ENCODE peak calls at places on chromosome X, in five cellular contexts. A is tibial nerve, F is brain microvascular endothelial cell, S is lower lobe of right lung, N is cardiac muscle cell. G is an unnamed sample.

GRCh38 chrX:132092439-132093065 is 35.3 kb downstream of the FRMD7 start:
- DNase-seq in N (peak), A (peak), S (peak), F (peak), G (peak)

GRCh38 chrX:100928660-100929613 is at the start of gene XKRX:
- DNase-seq in F (no peak), A (no peak), N (peak), S (peak), G (no peak)

GRCh38 chrX:47218920-47219815 is 687 bp downstream of the CDK16 start:
- DNase-seq in S (peak), F (no peak), A (no peak), N (peak), G (no peak)

GRCh38 chrX:134737721-134738369 is 79.6 kb upstream of the PLAC1 start:
- DNase-seq in S (no peak), F (no peak), A (no peak), N (no peak), G (no peak)

GRCh38 chrX:96436105-96436504 is 248.5 kb upstream of the DIAPH2 start:
- DNase-seq in S (no peak), N (no peak), A (no peak), F (peak), G (peak)

GRCh38 chrX:65601530-65602281 is 65.7 kb upstream of the MSN start:
- DNase-seq in S (peak), F (peak), A (peak), N (no peak), G (peak)

GRCh38 chrX:47078129-47079043 is at the start of gene RGN:
- DNase-seq in A (no peak), F (no peak), N (peak), S (no peak), G (no peak)

GRCh38 chrX:149825424-149825823 is 43.7 kb downstream of the MAGEA9 start:
- DNase-seq in A (no peak), F (peak), N (peak), S (no peak), G (no peak)

GRCh38 chrX:108558217-108558616 is 118.6 kb downstream of the COL4A5 start:
- DNase-seq in A (no peak), N (no peak), F (no peak), S (no peak), G (no peak)

GRCh38 chrX:133412246-133412645 is 3.0 kb downstream of the GPC4 start:
- DNase-seq in N (no peak), S (no peak), A (no peak), F (peak), G (no peak)

GRCh38 chrX:5113128-5113527 is 1115.5 kb downstream of the NLGN4X start:
- DNase-seq in S (no peak), F (no peak), A (no peak), N (peak), G (no peak)

GRCh38 chrX:81215685-81216084 is 13.8 kb downstream of the SH3BGRL start:
- DNase-seq in A (no peak), N (no peak), F (no peak), S (no peak), G (no peak)

GRCh38 chrX:67544871-67545771 is 1.3 kb downstream of the AR start:
- DNase-seq in S (peak), A (no peak), N (no peak), F (peak), G (no peak)

GRCh38 chrX:9611436-9612145 is 146.7 kb downstream of the TBL1X start:
- DNase-seq in F (no peak), A (no peak), S (no peak), N (no peak), G (no peak)

GRCh38 chrX:129650821-129651510 is 3.8 kb downstream of the APLN start:
- DNase-seq in A (no peak), F (no peak), N (no peak), S (no peak), G (no peak)

GRCh38 chrX:103889216-103889615 is 57.2 kb upstream of the RAB9B start:
- DNase-seq in N (no peak), S (no peak), A (no peak), F (no peak), G (no peak)

GRCh38 chrX:131917588-131917987 is 105.5 kb upstream of the STK26 start:
- DNase-seq in S (no peak), A (no peak), F (no peak), N (no peak), G (no peak)

GRCh38 chrX:134803551-134804183 is 145.4 kb upstream of the PLAC1 start:
- DNase-seq in F (no peak), A (no peak), N (no peak), S (no peak), G (no peak)

GRCh38 chrX:150366951-150367545 is 3.9 kb downstream of the MAMLD1 start:
- DNase-seq in S (no peak), N (no peak), A (no peak), F (peak), G (no peak)

GRCh38 chrX:108264376-108264775 is 172.8 kb downstream of the ATG4A start:
- DNase-seq in A (no peak), F (no peak), S (no peak), N (no peak), G (no peak)

GRCh38 chrX:100895365-100896075 is 21.4 kb upstream of the NOX1 start:
- DNase-seq in F (peak), N (peak), S (no peak), A (no peak), G (no peak)

GRCh38 chrX:119605739-119606507 is at the start of gene NKRF:
- DNase-seq in N (peak), S (peak), F (peak), A (peak), G (no peak)

GRCh38 chrX:22314211-22314610 is 41.5 kb downstream of the CBLL2 start:
- DNase-seq in S (no peak), A (no peak), N (no peak), F (no peak), G (no peak)

GRCh38 chrX:113305496-113305895 is 464.9 kb upstream of the AMOT start:
- DNase-seq in S (no peak), F (no peak), A (no peak), N (no peak), G (no peak)

GRCh38 chrX:105645667-105646354 is 176.5 kb upstream of the NRK start:
- DNase-seq in S (no peak), F (no peak), N (no peak), A (no peak), G (no peak)

GRCh38 chrX:47302396-47302795 is 68.0 kb upstream of the ZNF157 start:
- DNase-seq in S (no peak), N (no peak), F (no peak), A (no peak), G (no peak)

GRCh38 chrX:68511255-68511654 is 12.4 kb downstream of the YIPF6 start:
- DNase-seq in S (no peak), F (peak), N (peak), A (no peak), G (no peak)

GRCh38 chrX:49644991-49645637 is 46.3 kb downstream of the GAGE1 start:
- DNase-seq in F (no peak), A (no peak), S (no peak), N (no peak), G (no peak)

DNA sequence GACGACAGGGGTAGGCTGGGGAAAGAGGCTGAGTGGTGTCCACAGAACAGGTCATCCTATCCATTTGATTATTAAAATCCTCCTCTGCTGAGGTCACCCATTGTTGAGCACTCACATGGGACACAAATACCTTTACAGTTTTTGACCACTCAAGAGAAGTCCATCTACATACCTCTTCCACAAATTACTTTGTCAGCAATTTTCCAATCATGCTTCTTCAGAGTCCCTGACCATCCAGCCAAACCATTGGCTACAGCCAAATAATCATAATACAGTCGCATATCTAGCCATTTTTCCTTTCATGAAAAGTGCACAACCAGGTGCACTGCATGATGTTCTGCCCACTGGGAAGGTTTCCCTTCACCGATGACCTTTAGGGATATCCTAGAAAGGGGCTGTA is 407.4 kb downstream of the TEX13C start:
- DNase-seq in F (no peak), A (no peak), N (no peak), S (no peak), G (no peak)
- TF ChIP-seq CTCF in F (no peak), A (no peak), N (no peak), S (no peak), G (no peak)

GRCh38 chrX:906586-906985 is 276.0 kb downstream of the SHOX start:
- DNase-seq in F (no peak), A (no peak), S (no peak), N (no peak), G (no peak)

GRCh38 chrX:905828-906566 is 275.4 kb downstream of the SHOX start:
- DNase-seq in A (no peak), N (no peak), S (no peak), F (peak), G (no peak)
- H3K4me3 ChIP-seq in A (no peak), N (no peak), S (no peak), F (no peak), G (no peak)

GRCh38 chrX:115968436-115969252 is 201.9 kb upstream of the AGTR2 start:
- DNase-seq in F (no peak), N (peak), S (peak), A (no peak), G (no peak)
- TF ChIP-seq CTCF in F (peak), N (peak), S (no peak), A (no peak), G (no peak)

DNA sequence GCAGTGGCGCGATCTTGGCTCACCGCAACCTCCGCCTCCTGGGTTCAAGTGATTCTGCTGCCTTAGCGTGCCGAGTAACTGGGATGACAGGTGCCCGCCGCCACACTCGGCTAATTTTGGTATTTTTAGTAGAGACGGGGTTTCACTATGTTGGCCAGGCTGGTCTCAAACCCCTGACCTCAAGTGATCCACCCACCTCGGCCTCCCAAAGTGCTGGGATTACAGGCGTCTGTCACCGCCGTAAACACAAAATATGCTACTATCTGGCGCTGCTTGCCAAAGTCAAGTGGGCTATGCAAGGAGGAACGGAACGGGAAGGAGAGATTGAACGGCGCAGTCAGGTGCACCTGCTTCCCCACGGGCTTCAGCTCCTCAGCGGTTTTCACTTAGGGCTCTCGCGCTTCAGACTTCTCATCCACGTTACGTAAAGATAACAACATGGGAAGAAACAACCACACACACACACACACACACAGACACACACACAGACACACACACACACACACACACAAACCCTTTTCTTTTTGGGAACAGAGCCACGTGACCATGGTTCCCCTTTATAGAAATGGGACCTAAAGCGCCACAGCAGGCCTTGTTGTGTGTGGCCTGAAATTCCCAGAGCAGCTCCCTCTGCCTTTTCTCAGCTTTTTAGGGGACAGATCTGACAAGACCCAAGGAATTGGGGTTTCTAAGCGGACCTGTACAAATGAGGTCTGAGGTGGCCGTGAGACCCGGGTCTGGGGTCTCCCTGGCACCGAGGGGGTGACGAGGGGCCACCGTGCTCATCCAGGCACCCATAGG is 1.5 kb downstream of the P2RY8 start:
- DNase-seq in S (no peak), N (no peak), A (no peak), F (no peak), G (no peak)
- H3K4me3 ChIP-seq in S (peak), N (no peak), A (no peak), F (no peak), G (no peak)

GRCh38 chrX:153687121-153688039 is at the start of gene SLC6A8:
- DNase-seq in F (peak), S (peak), N (peak), A (peak), G (no peak)
- TF ChIP-seq CTCF in F (peak), S (peak), N (no peak), A (no peak), G (no peak)

GRCh38 chrX:140766024-140766611 is 56.6 kb downstream of the LINC00632 start:
- DNase-seq in N (peak), F (peak), A (peak), S (no peak), G (no peak)
- H3K4me3 ChIP-seq in N (peak), F (peak), A (no peak), S (no peak), G (peak)